ENCODE peak calls at places on chromosome 17, in eight cellular contexts. E, T, V, F, A, R, Q and B are unnamed samples.

GRCh38 chr17:49964539-49965521 is 4.2 kb upstream of the DLX4 start:
- DNase-seq in E (no peak), Q (no peak), F (no peak), R (no peak), A (no peak), T (no peak), V (no peak), B (no peak)

GRCh38 chr17:56297142-56297541 is 143.9 kb downstream of the ANKFN1 start:
- DNase-seq in V (peak), T (no peak), E (no peak), R (no peak), A (no peak), F (no peak), Q (no peak), B (peak)

GRCh38 chr17:9021158-9021984 is at the start of gene NTN1:
- DNase-seq in Q (peak), V (peak), E (peak), R (peak), T (peak), F (no peak), A (peak), B (peak)

GRCh38 chr17:52283872-52284271 is 125.4 kb upstream of the CA10 start:
- DNase-seq in A (no peak), R (no peak), T (no peak), V (no peak), F (no peak), E (no peak), Q (no peak), B (no peak)

GRCh38 chr17:4837471-4838305 is 4.5 kb downstream of the MINK1 start:
- DNase-seq in A (no peak), V (no peak), Q (no peak), R (no peak), E (no peak), T (no peak), F (peak), B (no peak)

GRCh38 chr17:77742579-77742978 is 215.9 kb upstream of the TNRC6C start:
- DNase-seq in V (no peak), Q (no peak), E (no peak), A (no peak), F (no peak), T (no peak), R (no peak), B (no peak)

GRCh38 chr17:27573971-27574525 is 56.9 kb upstream of the LGALS9 start:
- DNase-seq in F (no peak), R (no peak), E (no peak), V (peak), Q (no peak), T (no peak), A (peak), B (no peak)

GRCh38 chr17:37562016-37562745 is 47.0 kb downstream of the SYNRG start:
- DNase-seq in R (no peak), E (no peak), Q (no peak), T (no peak), F (no peak), A (no peak), V (no peak), B (no peak)

GRCh38 chr17:40086150-40087044 is 14.0 kb downstream of the NR1D1 start:
- DNase-seq in Q (peak), F (no peak), V (no peak), A (peak), E (peak), T (peak), R (no peak), B (peak)

GRCh38 chr17:21285164-21286065 is 904 bp downstream of the MAP2K3 start:
- DNase-seq in F (no peak), V (peak), A (peak), Q (no peak), R (peak), E (peak), T (no peak), B (no peak)

GRCh38 chr17:27455569-27455913 is 707 bp upstream of the KSR1 start:
- DNase-seq in F (no peak), Q (no peak), E (no peak), V (no peak), T (no peak), A (no peak), R (no peak), B (no peak)

GRCh38 chr17:53122966-53123365 is 699.8 kb upstream of the KIF2B start:
- DNase-seq in E (no peak), V (no peak), T (no peak), F (no peak), A (no peak), R (no peak), Q (no peak), B (no peak)

GRCh38 chr17:64635647-64636305 is 26.3 kb downstream of the SMURF2 start:
- DNase-seq in E (no peak), T (no peak), Q (peak), A (peak), V (peak), R (no peak), F (no peak), B (no peak)

GRCh38 chr17:71600137-71600789 is 520.6 kb upstream of the SOX9 start:
- DNase-seq in E (no peak), R (no peak), F (no peak), Q (no peak), A (peak), V (peak), T (no peak), B (no peak)

GRCh38 chr17:73591278-73592078 is 52.8 kb downstream of the SDK2 start:
- DNase-seq in A (no peak), F (no peak), R (no peak), T (no peak), Q (peak), E (no peak), V (no peak), B (peak)

GRCh38 chr17:6084226-6085161 is 14.3 kb downstream of the WSCD1 start:
- DNase-seq in V (no peak), A (no peak), F (peak), R (no peak), E (no peak), Q (no peak), T (no peak), B (no peak)

GRCh38 chr17:5077781-5078105 is 524 bp upstream of the ZFP3 start:
- DNase-seq in T (no peak), A (no peak), V (no peak), Q (no peak), R (no peak), F (no peak), E (no peak), B (no peak)

GRCh38 chr17:67435122-67435521 is 58.0 kb downstream of the PITPNC1 start:
- DNase-seq in F (no peak), R (peak), A (peak), E (peak), V (no peak), T (no peak), Q (no peak), B (peak)

GRCh38 chr17:9768381-9768934 is 22.9 kb downstream of the DHRS7C start:
- DNase-seq in Q (no peak), A (peak), E (no peak), V (peak), F (no peak), T (no peak), R (no peak), B (no peak)

GRCh38 chr17:70080541-70081347 is 5.7 kb downstream of the KCNJ16 start:
- DNase-seq in T (no peak), F (no peak), A (peak), R (no peak), V (peak), E (no peak), Q (no peak), B (no peak)

DNA sequence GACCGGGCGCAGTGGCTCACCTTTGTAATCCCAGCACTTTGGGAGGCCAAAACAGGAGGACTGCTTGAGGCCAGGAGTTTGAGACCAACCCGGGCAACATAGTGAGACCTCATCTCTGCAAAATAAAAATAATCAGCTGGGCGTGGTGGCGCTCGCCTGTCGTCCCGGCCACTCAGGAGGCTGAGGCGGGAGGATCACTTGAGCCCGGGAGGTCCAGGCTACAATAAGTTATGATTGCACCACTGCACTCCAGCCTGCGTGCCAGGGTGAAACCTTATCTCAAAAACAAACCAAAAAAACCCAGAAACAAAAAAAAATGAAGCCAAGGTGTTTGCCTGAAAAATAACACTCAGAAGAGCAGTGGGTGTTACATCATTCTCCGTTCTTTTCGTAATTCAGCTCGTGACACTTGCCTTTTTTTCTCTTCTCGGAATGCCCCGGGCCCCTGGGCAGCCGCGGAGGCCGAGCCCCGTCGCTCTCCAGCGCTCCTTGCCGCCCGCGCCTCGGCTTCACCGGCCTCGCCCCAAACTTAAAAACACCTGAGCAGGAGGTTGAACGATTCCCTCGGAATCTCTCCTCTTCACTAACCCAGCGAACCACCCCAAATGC is 17.0 kb downstream of the PRCD start:
- DNase-seq in T (no peak), E (peak), A (peak), V (peak), Q (peak), F (no peak), R (no peak), B (no peak)
- TF ChIP-seq CTCF in T (no peak), E (no peak), A (no peak), V (no peak), Q (no peak), F (no peak), R (no peak), B (no peak)

DNA sequence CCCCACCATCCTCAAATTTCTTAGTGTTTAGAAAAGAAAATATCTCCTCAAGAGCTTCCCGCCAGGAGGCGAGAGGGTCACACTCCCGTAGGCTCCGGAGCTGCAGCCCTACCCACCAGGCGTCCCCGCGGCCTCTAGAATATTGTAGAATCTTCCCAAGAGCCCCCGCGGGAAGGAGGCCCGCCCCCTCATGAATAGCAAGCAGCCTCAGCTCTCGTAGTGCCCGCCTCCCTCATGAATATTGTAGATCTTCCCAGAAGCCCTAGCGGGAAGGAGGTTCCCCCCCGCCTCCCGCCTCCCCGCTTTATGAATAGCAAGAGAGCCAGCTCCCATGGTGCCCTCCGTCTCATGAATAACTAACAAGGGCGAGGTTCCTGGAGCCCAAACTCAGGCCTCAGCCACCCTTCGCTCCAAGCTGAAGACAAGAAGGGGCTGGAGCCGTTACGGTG is at the start of gene FBXO47:
- DNase-seq in V (peak), R (peak), E (peak), T (peak), Q (no peak), A (peak), F (peak), B (no peak)
- H3K4me3 ChIP-seq in V (no peak), R (no peak), E (peak), T (peak), Q (no peak), A (no peak), F (peak), B (no peak)

GRCh38 chr17:3659541-3660111 is 8.8 kb downstream of the TAX1BP3 start:
- DNase-seq in R (peak), Q (peak), F (peak), T (no peak), A (peak), V (peak), E (peak), B (no peak)
- TF ChIP-seq CTCF in R (no peak), Q (no peak), F (no peak), T (no peak), A (peak), V (no peak), E (no peak), B (no peak)

GRCh38 chr17:32486091-32486700 is 597 bp upstream of the CDK5R1 start:
- DNase-seq in Q (peak), E (peak), A (peak), V (peak), F (peak), R (no peak), T (peak), B (peak)
- H3K4me3 ChIP-seq in Q (peak), E (peak), A (peak), V (peak), F (peak), R (peak), T (peak), B (peak)